ENCODE peak calls at places on chromosome 1, in ten cellular contexts. A is A673, V is endothelial cell, F is heart right ventricle, D is progenitor cell of endocrine pancreas, E is kidney epithelial cell, T is kidney, G is upper lobe of right lung, B is Calu3, I is left lung. W is an unnamed sample.
A peak's percentile ranks its signal among the peaks of the same experiment; 100 is the strongest.

GRCh38 chr1:226378071-226378470 is 29.8 kb downstream of the PARP1 start:
- DNase-seq in A (no peak), V (no peak), F (no peak), D (no peak), E (no peak), T (no peak), G (no peak), B (no peak), I (no peak), W (no peak)

GRCh38 chr1:21931171-21932093 is 5.7 kb downstream of the HSPG2 start:
- DNase-seq in A (no peak), V (no peak), F (peak; percentile 71), D (no peak), E (no peak), T (peak; percentile 95), G (peak; percentile 89), B (peak; percentile 85), I (peak; percentile 84), W (peak; percentile 46)

GRCh38 chr1:230368363-230368762 is 57.8 kb downstream of the PGBD5 start:
- DNase-seq in A (no peak), V (no peak), F (no peak), D (no peak), E (no peak), T (no peak), G (no peak), B (no peak), I (no peak), W (peak; percentile 100)

GRCh38 chr1:212219679-212220463 is 65.3 kb upstream of the PPP2R5A start:
- DNase-seq in A (no peak), V (no peak), F (no peak), D (no peak), E (peak; percentile 57), T (no peak), G (no peak), B (no peak), I (no peak), W (no peak)

GRCh38 chr1:1630191-1630964 is 1.6 kb upstream of the MMP23B start:
- DNase-seq in A (peak; percentile 85), V (peak; percentile 71), F (peak; percentile 75), D (no peak), E (no peak), T (peak; percentile 95), G (peak; percentile 85), B (no peak), I (peak; percentile 81), W (no peak)

GRCh38 chr1:227924838-227925574 is 22.7 kb downstream of the WNT9A start:
- DNase-seq in A (no peak), V (no peak), F (no peak), D (no peak), E (no peak), T (peak; percentile 59), G (peak; percentile 84), B (no peak), I (no peak), W (peak; percentile 59)

GRCh38 chr1:60763713-60764112 is 318.6 kb upstream of the NFIA start:
- DNase-seq in A (no peak), V (no peak), F (no peak), D (no peak), E (no peak), T (no peak), G (no peak), B (no peak), I (no peak), W (no peak)

GRCh38 chr1:119253366-119253765 is 112.9 kb upstream of the WARS2 start:
- DNase-seq in A (no peak), V (no peak), F (no peak), D (no peak), E (no peak), T (no peak), G (no peak), B (no peak), I (no peak), W (peak; percentile 28)

GRCh38 chr1:2060535-2060934 is 10.3 kb downstream of the PRKCZ start:
- DNase-seq in A (no peak), V (no peak), F (peak; percentile 10), D (no peak), E (no peak), T (no peak), G (no peak), B (no peak), I (no peak), W (no peak)

GRCh38 chr1:74528123-74528522 is 15.7 kb upstream of the LRRC53 start:
- DNase-seq in A (no peak), V (no peak), F (no peak), D (no peak), E (no peak), T (no peak), G (no peak), B (no peak), I (no peak), W (no peak)

GRCh38 chr1:53291574-53291973 is 36.3 kb downstream of the LRP8 start:
- DNase-seq in A (peak; percentile 28), V (no peak), F (no peak), D (no peak), E (no peak), T (no peak), G (no peak), B (no peak), I (no peak), W (no peak)

DNA sequence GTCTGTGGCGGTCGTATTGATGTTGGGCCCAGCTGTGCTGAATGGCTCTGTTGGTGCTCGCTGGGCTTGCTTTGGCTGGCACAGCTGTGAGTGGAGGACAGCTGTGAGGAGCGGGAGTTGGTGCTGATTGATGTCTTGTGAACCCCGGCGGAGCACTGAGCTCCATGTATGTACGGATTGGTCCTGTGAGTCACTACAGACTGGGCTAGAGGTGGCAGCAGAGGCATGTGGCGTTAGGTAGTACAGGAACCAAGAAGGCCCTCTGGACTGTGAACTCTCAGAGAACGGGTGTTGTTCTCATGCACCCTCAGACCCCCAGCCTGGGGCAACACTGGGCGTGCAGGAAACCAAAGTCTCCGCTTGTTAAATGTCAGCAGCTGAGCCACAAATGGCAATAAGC is 209.0 kb downstream of the KIF26B start:
- DNase-seq in A (no peak), V (no peak), F (no peak), D (no peak), E (no peak), T (no peak), G (no peak), B (no peak), I (no peak), W (no peak)
- TF ChIP-seq CTCF in A (no peak), V (no peak), F (no peak), D (no peak), E (no peak), T (no peak), G (no peak), B (no peak), I (no peak), W (no peak)

DNA sequence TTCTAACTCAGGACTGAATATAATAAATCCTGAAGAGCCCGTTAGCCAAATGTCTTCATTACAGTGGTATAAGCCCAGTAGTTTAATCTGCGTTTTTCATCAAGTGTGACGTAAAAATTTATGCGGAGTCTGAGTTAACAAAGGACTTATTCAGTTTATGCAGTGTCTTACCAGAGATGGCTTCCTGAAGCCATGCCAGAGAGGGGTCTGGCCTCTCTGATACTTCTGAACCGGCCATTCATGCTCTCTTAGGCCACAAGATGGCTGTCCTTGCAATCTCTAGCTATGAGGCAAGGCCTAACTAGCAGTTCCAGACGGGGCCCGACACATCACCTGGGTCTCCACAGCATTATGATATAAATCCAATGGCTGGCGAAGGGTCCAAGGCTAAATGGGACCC is 101.4 kb downstream of the TEX35 start:
- DNase-seq in A (no peak), V (no peak), F (no peak), D (no peak), E (no peak), T (no peak), G (no peak), B (no peak), I (no peak), W (no peak)
- TF ChIP-seq CTCF in A (no peak), V (no peak), F (no peak), D (no peak), E (no peak), T (no peak), G (no peak), B (no peak), I (no peak), W (no peak)

DNA sequence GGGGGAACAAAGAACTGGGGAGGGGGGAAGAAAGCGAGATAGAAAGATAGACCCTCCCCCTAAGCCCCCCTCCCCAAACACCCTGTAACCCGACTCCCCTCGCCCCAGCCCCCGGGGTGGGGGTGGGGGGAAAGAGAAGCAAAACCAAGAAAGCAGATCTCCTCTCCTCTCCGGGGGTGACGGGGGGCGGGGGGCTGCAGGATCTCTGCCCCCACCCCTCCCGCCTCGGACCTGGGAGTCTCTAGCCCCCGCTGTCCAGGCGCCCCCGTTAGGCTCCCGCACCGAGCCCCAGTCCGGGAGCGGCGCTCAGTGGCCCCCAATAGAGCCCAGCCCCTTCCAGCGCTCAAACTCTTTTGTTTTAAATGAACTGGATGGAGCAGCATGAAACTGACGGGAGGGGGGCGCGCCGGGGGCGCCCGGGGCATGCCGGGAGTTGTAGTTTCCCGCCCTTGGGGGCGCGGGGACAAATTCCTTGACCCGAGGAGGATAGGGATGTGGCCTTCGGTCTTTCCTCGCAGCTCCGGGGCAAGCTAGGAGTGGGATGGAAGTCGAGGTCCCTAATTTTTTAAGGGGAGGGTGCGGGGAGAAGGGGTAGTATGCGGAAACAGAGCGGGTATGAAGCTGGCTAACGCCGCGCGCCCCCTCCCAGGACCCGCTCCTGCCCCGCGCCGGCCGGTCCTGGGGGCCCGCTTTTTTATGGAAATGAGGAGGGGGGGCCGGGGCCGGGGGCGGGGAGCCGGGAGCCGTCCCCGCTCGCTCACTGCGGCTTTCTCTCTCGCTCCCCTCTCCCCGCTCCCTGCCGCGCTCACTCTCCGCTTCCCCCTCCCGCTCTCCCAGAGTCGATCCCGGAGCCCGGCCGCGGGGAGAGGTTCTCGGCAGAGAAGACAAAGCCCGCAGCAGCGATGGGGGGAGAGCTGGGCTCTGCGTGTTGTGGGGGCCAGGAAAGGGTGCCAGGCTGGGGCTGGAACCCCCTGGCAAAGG is at the start of gene MEX3A:
- DNase-seq in A (peak; percentile 91), V (peak; percentile 93), F (peak; percentile 78), D (peak; percentile 90), E (no peak), T (peak; percentile 87), G (peak; percentile 86), B (peak; percentile 83), I (peak; percentile 79), W (peak; percentile 66)
- TF ChIP-seq CTCF in A (no peak), V (no peak), F (no peak), D (no peak), E (no peak), T (no peak), G (no peak), B (no peak), I (no peak), W (no peak)

GRCh38 chr1:178500091-178500770 is 3.5 kb upstream of the CLEC20A start:
- DNase-seq in A (peak; percentile 34), V (peak; percentile 46), F (no peak), D (no peak), E (no peak), T (no peak), G (no peak), B (no peak), I (no peak), W (no peak)
- TF ChIP-seq CTCF in A (peak; percentile 45), V (peak; percentile 60), F (no peak), D (peak; percentile 40), E (peak; percentile 32), T (no peak), G (peak; percentile 26), B (no peak), I (no peak), W (peak; percentile 18)

GRCh38 chr1:116878804-116879477 is 30.8 kb upstream of the PTGFRN start:
- DNase-seq in A (peak; percentile 74), V (peak; percentile 53), F (peak; percentile 40), D (no peak), E (peak; percentile 16), T (no peak), G (no peak), B (no peak), I (no peak), W (peak; percentile 88)
- TF ChIP-seq CTCF in A (no peak), V (no peak), F (no peak), D (no peak), E (no peak), T (no peak), G (no peak), B (no peak), I (no peak), W (no peak)

W was measured in MCF 10A.